ENCODE peak calls at places on chromosome 1, in seven cellular contexts. W is A549, O is Peyer's patch, M is spleen, S is suprapubic skin, Y is body of pancreas, R is heart left ventricle. H is an unnamed sample.

GRCh38 chr1:233359431-233359830 is 31.9 kb downstream of the MAP3K21 start:
- DNase-seq in W (peak; percentile 83), O (peak; percentile 55), M (no peak), S (no peak), Y (peak; percentile 86), R (no peak), H (peak; percentile 64)

GRCh38 chr1:175877939-175878730 is 134.7 kb upstream of the TNR start:
- DNase-seq in W (no peak), O (no peak), M (no peak), S (no peak), Y (no peak), R (no peak), H (no peak)

GRCh38 chr1:155125511-155125945 is 2.1 kb upstream of the EFNA1 start:
- DNase-seq in W (peak; percentile 45), O (no peak), M (no peak), S (no peak), Y (no peak), R (no peak), H (no peak)

GRCh38 chr1:12152106-12152891 is 14.5 kb upstream of the TNFRSF1B start:
- DNase-seq in W (no peak), O (peak; percentile 83), M (no peak), S (no peak), Y (no peak), R (no peak), H (no peak)

GRCh38 chr1:32266926-32267645 is 16.0 kb downstream of the LCK start:
- DNase-seq in W (no peak), O (no peak), M (no peak), S (no peak), Y (no peak), R (no peak), H (no peak)

GRCh38 chr1:226490441-226490809 is 58.1 kb upstream of the STUM start:
- DNase-seq in W (no peak), O (no peak), M (no peak), S (no peak), Y (no peak), R (no peak), H (no peak)

GRCh38 chr1:170214980-170215910 is 69.5 kb downstream of the NTMT2 start:
- DNase-seq in W (no peak), O (no peak), M (no peak), S (no peak), Y (no peak), R (peak; percentile 53), H (no peak)

GRCh38 chr1:156420209-156421061 is 51.4 kb downstream of the RHBG start:
- DNase-seq in W (no peak), O (no peak), M (no peak), S (no peak), Y (peak; percentile 26), R (no peak), H (no peak)

GRCh38 chr1:11736746-11737639 is 1.1 kb downstream of the AGTRAP start:
- DNase-seq in W (peak; percentile 63), O (peak; percentile 70), M (peak; percentile 88), S (no peak), Y (peak; percentile 56), R (peak; percentile 80), H (peak; percentile 47)

GRCh38 chr1:153679337-153680119 is 1.0 kb downstream of the NPR1 start:
- DNase-seq in W (peak; percentile 30), O (no peak), M (peak; percentile 75), S (no peak), Y (peak; percentile 30), R (no peak), H (no peak)

GRCh38 chr1:92080128-92080985 is at the start of gene BTBD8:
- DNase-seq in W (peak; percentile 71), O (peak; percentile 93), M (peak; percentile 95), S (peak; percentile 94), Y (peak; percentile 85), R (peak; percentile 82), H (peak; percentile 87)
- TF ChIP-seq POLR2A in W (peak; percentile 27), O (peak; percentile 56), M (peak; percentile 19), S (no peak), Y (peak; percentile 26), R (peak; percentile 60), H (peak; percentile 56)

GRCh38 chr1:212858461-212859265 is 588 bp downstream of the FLVCR1 start:
- DNase-seq in W (peak; percentile 42), O (peak; percentile 51), M (peak; percentile 85), S (peak; percentile 65), Y (peak; percentile 24), R (peak; percentile 28), H (peak; percentile 29)

GRCh38 chr1:212860713-212861581 is 2.9 kb downstream of the FLVCR1 start:
- DNase-seq in W (peak; percentile 9), O (no peak), M (no peak), S (no peak), Y (no peak), R (no peak), H (no peak)

GRCh38 chr1:212858055-212858460 is at the start of gene FLVCR1:
- DNase-seq in W (peak; percentile 97), O (peak; percentile 99), M (peak; percentile 100), S (peak; percentile 98), Y (peak; percentile 98), R (peak; percentile 98), H (peak; percentile 98)

GRCh38 chr1:212853658-212854057 is 4.4 kb upstream of the FLVCR1 start:
- DNase-seq in W (peak; percentile 94), O (peak; percentile 90), M (no peak), S (no peak), Y (no peak), R (no peak), H (peak; percentile 71)

DNA sequence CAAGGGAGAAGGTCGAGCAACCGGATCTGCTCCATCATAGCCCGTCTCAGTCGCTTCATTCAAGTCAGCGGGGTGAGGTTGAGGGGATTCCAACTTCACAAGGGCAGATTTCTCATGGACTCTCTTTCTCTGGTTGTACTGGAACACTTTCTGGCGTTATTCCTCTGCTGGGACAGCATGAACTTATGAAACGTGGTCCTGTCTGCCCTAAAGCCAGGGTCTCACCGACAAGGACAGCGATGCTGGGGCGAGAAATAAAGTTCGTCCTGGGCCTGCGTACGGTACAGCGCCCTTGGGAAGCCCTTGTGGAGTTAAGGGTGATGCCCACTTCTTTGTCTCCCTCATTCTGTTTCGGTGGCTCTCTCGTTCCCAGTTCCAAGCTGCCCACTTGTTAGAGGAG is 1.3 kb upstream of the FLVCR1 start:
- DNase-seq in W (no peak), O (no peak), M (no peak), S (no peak), Y (no peak), R (no peak), H (no peak)
- H3K4me3 ChIP-seq in W (peak overlapping the region; percentile 80), O (no peak overlapping the region), M (peak overlapping the region; percentile 94), S (peak overlapping the region; percentile 91), Y (no peak overlapping the region), R (peak overlapping the region; percentile 91), H (no peak overlapping the region)

GRCh38 chr1:44673675-44674112 is 587 bp downstream of the TMEM53 start:
- DNase-seq in W (no peak), O (no peak), M (no peak), S (no peak), Y (no peak), R (no peak), H (no peak)

GRCh38 chr1:44672956-44673674 is 1.2 kb downstream of the TMEM53 start:
- DNase-seq in W (no peak), O (peak; percentile 47), M (peak; percentile 71), S (no peak), Y (no peak), R (no peak), H (no peak)

GRCh38 chr1:44672254-44672955 is 1.9 kb downstream of the TMEM53 start:
- DNase-seq in W (no peak), O (peak; percentile 61), M (peak; percentile 71), S (no peak), Y (no peak), R (no peak), H (no peak)

GRCh38 chr1:44675186-44675585 is 672 bp downstream of the ARMH1 start:
- DNase-seq in W (no peak), O (peak; percentile 45), M (peak; percentile 73), S (no peak), Y (no peak), R (no peak), H (no peak)

DNA sequence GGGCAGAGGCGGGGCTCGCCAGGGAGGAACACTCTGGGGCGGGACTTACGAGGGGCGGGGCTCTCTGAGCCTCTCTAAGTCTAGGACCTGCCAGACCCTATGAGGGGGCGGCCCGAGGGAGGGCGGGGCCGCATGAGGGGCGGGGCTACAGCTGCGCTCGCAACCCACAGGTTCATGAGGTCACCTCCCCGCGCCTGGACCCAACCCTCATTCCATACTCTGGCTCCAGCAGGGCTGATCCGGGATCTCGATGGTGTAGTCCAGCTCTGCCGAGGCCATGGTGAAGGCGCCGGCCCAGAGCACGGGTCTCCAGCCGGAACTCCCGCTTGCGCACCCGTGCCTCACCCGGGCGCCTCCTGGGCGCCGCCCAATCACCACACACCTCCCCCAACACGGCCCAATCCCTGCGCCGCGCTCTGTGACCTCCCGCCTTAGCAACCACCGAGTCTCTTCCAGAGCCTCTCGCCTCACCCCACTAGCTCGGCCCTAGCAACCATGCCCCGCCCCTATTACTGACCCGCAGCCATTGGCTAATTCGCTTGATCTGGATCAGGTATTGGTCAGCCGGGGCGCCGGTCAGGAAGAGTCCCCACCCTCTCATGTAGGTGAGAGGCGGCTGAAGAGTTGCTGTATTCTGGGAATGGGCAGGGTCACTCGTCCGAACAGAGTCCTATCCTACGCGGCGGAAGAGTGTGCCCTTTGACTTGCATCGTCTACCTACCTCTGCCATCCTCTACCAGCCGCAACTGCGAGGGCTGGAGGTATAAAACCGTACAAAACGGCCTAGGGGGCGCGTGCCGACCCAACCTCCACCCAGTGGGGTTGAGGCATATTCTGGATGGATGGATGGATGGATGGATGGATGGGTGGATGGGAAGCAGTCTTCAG is at the start of the genes ARMH1 and TMEM53:
- DNase-seq in W (peak; percentile 98), O (peak; percentile 100), M (peak; percentile 100), S (peak; percentile 100), Y (peak; percentile 99), R (peak; percentile 100), H (peak; percentile 99)
- TF ChIP-seq POLR2A in W (peak; percentile 54), O (peak; percentile 45), M (no peak), S (no peak), Y (peak; percentile 59), R (peak; percentile 56), H (peak; percentile 90)

GRCh38 chr1:159014851-159015250 is 5.1 kb downstream of the IFI16 start:
- DNase-seq in W (no peak), O (no peak), M (no peak), S (no peak), Y (no peak), R (no peak), H (no peak)

GRCh38 chr1:159011701-159012100 is 2.0 kb downstream of the IFI16 start:
- DNase-seq in W (no peak), O (no peak), M (no peak), S (no peak), Y (no peak), R (no peak), H (no peak)

GRCh38 chr1:159012495-159012894 is 2.8 kb downstream of the IFI16 start:
- DNase-seq in W (no peak), O (peak; percentile 79), M (peak; percentile 76), S (no peak), Y (no peak), R (no peak), H (peak; percentile 15)

GRCh38 chr1:159014003-159014571 is 4.4 kb downstream of the IFI16 start:
- DNase-seq in W (no peak), O (no peak), M (no peak), S (no peak), Y (no peak), R (no peak), H (no peak)

DNA sequence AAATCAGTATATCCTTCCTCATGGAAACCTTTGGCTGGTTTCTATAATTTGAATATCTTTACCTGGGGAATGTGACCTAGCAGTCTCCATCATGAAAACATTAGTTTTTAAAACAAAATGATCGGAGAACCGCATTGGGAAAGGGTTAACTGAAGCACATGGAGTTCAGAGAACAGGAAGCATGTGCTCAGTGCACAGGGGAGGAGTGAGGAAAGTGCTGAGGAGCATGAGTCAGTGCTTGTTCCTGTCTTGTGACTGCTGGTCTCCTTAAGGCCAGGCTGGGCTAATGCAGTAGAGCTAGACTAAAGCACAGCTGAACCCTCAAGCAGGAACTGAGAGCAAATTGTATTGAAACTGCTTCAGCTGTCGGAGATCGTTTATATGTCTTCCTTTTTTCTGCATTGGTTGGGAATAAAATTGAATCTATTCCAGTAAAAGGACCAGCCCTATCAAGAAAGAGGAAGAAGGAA is 5.8 kb downstream of the IFI16 start:
- DNase-seq in W (peak; percentile 65), O (peak; percentile 91), M (peak; percentile 85), S (peak; percentile 79), Y (peak; percentile 32), R (peak; percentile 71), H (peak; percentile 67)
- H3K4me3 ChIP-seq in W (no peak overlapping the region), O (no peak overlapping the region), M (peak overlapping the region; percentile 60), S (peak overlapping the region; percentile 19), Y (no peak overlapping the region), R (peak overlapping the region; percentile 82), H (no peak overlapping the region)